ENCODE peak calls at places on chromosomes 13 and 19, in nine cellular contexts. One of them, this sample, is unnamed.
A peak's percentile ranks its signal among the peaks of the same experiment; 100 is the strongest.

GRCh38 chr13:48316826-48317510 is 13.4 kb downstream of the RB1 start:
- DNase-seq in esophagus muscularis mucosa: no peak
- DNase-seq in neural progenitor cell: no peak
- DNase-seq in AG04450: no peak
- DNase-seq in OCI-LY7: no peak
- DNase-seq in HepG2: no peak
- DNase-seq in neuronal stem cell: no peak
- DNase-seq in fibroblast of lung: no peak
- DNase-seq in ovary: no peak
- DNase-seq in this sample: no peak

GRCh38 chr13:104809483-104809882 is 1726.0 kb downstream of the EFNB2 start:
- DNase-seq in ovary: no peak
- DNase-seq in fibroblast of lung: peak; percentile 45
- DNase-seq in neural progenitor cell: no peak
- DNase-seq in OCI-LY7: no peak
- DNase-seq in AG04450: no peak
- DNase-seq in HepG2: no peak
- DNase-seq in esophagus muscularis mucosa: no peak
- DNase-seq in neuronal stem cell: no peak
- DNase-seq in this sample: no peak

GRCh38 chr13:110784748-110785147 is 71.2 kb downstream of the ING1 start:
- DNase-seq in neuronal stem cell: no peak
- DNase-seq in HepG2: no peak
- DNase-seq in neural progenitor cell: no peak
- DNase-seq in AG04450: no peak
- DNase-seq in OCI-LY7: no peak
- DNase-seq in fibroblast of lung: no peak
- DNase-seq in ovary: no peak
- DNase-seq in esophagus muscularis mucosa: no peak
- DNase-seq in this sample: no peak

GRCh38 chr19:15223649-15224371 is 8.4 kb downstream of the EPHX3 start:
- DNase-seq in AG04450: no peak
- DNase-seq in HepG2: no peak
- DNase-seq in neural progenitor cell: peak; percentile 56
- DNase-seq in fibroblast of lung: no peak
- DNase-seq in OCI-LY7: no peak
- DNase-seq in neuronal stem cell: no peak
- DNase-seq in ovary: no peak
- DNase-seq in esophagus muscularis mucosa: no peak
- DNase-seq in this sample: no peak

GRCh38 chr19:7386308-7386707 is 37.6 kb downstream of the ARHGEF18 start:
- DNase-seq in HepG2: no peak
- DNase-seq in neuronal stem cell: no peak
- DNase-seq in neural progenitor cell: no peak
- DNase-seq in esophagus muscularis mucosa: no peak
- DNase-seq in AG04450: no peak
- DNase-seq in fibroblast of lung: no peak
- DNase-seq in OCI-LY7: no peak
- DNase-seq in ovary: no peak
- DNase-seq in this sample: no peak

GRCh38 chr13:76225815-76226489 is 589.8 kb downstream of the LMO7 start:
- DNase-seq in AG04450: peak; percentile 38
- DNase-seq in HepG2: no peak
- DNase-seq in ovary: no peak
- DNase-seq in OCI-LY7: no peak
- DNase-seq in neuronal stem cell: peak; percentile 6
- DNase-seq in neural progenitor cell: peak; percentile 55
- DNase-seq in fibroblast of lung: peak; percentile 40
- DNase-seq in esophagus muscularis mucosa: no peak
- DNase-seq in this sample: peak; percentile 79

GRCh38 chr19:47779524-47780214 is 1.2 kb downstream of the SELENOW start:
- DNase-seq in ovary: peak; percentile 48
- DNase-seq in HepG2: no peak
- DNase-seq in fibroblast of lung: no peak
- DNase-seq in OCI-LY7: no peak
- DNase-seq in esophagus muscularis mucosa: no peak
- DNase-seq in neural progenitor cell: no peak
- DNase-seq in AG04450: no peak
- DNase-seq in neuronal stem cell: no peak
- DNase-seq in this sample: peak; percentile 90

GRCh38 chr19:41694196-41694595 is 6.1 kb upstream of the CEACAM7 start:
- DNase-seq in esophagus muscularis mucosa: no peak
- DNase-seq in OCI-LY7: no peak
- DNase-seq in HepG2: no peak
- DNase-seq in neuronal stem cell: no peak
- DNase-seq in ovary: no peak
- DNase-seq in fibroblast of lung: no peak
- DNase-seq in neural progenitor cell: no peak
- DNase-seq in AG04450: no peak
- DNase-seq in this sample: no peak

GRCh38 chr19:19568802-19569756 is 31.0 kb downstream of the CILP2 start:
- DNase-seq in HepG2: no peak
- DNase-seq in ovary: no peak
- DNase-seq in AG04450: no peak
- DNase-seq in neuronal stem cell: no peak
- DNase-seq in esophagus muscularis mucosa: no peak
- DNase-seq in OCI-LY7: no peak
- DNase-seq in neural progenitor cell: no peak
- DNase-seq in fibroblast of lung: peak; percentile 67
- DNase-seq in this sample: no peak

GRCh38 chr13:29917573-29918091 is 67.2 kb upstream of the UBL3 start:
- DNase-seq in fibroblast of lung: no peak
- DNase-seq in ovary: no peak
- DNase-seq in neural progenitor cell: no peak
- DNase-seq in neuronal stem cell: no peak
- DNase-seq in OCI-LY7: no peak
- DNase-seq in AG04450: no peak
- DNase-seq in esophagus muscularis mucosa: no peak
- DNase-seq in HepG2: no peak
- DNase-seq in this sample: no peak

GRCh38 chr13:87444135-87444534 is 227.0 kb upstream of the SLITRK5 start:
- DNase-seq in HepG2: no peak
- DNase-seq in neuronal stem cell: no peak
- DNase-seq in neural progenitor cell: no peak
- DNase-seq in OCI-LY7: peak; percentile 94
- DNase-seq in AG04450: no peak
- DNase-seq in ovary: no peak
- DNase-seq in fibroblast of lung: no peak
- DNase-seq in esophagus muscularis mucosa: no peak
- DNase-seq in this sample: no peak

GRCh38 chr13:106496072-106496997 is 39.1 kb downstream of the EFNB2 start:
- DNase-seq in neuronal stem cell: no peak
- DNase-seq in esophagus muscularis mucosa: no peak
- DNase-seq in HepG2: no peak
- DNase-seq in OCI-LY7: no peak
- DNase-seq in fibroblast of lung: peak; percentile 35
- DNase-seq in ovary: no peak
- DNase-seq in neural progenitor cell: no peak
- DNase-seq in AG04450: no peak
- DNase-seq in this sample: no peak
- H3K27ac ChIP-seq in neuronal stem cell: peak overlapping the region; percentile 13
- H3K27ac ChIP-seq in esophagus muscularis mucosa: peak overlapping the region; percentile 74
- H3K27ac ChIP-seq in HepG2: no peak overlapping the region
- H3K27ac ChIP-seq in OCI-LY7: no peak overlapping the region
- H3K27ac ChIP-seq in fibroblast of lung: no peak overlapping the region
- H3K27ac ChIP-seq in ovary: no peak overlapping the region
- H3K27ac ChIP-seq in neural progenitor cell: no peak overlapping the region
- H3K27ac ChIP-seq in AG04450: no peak overlapping the region
- H3K27ac ChIP-seq in this sample: peak overlapping the region; percentile 47

DNA sequence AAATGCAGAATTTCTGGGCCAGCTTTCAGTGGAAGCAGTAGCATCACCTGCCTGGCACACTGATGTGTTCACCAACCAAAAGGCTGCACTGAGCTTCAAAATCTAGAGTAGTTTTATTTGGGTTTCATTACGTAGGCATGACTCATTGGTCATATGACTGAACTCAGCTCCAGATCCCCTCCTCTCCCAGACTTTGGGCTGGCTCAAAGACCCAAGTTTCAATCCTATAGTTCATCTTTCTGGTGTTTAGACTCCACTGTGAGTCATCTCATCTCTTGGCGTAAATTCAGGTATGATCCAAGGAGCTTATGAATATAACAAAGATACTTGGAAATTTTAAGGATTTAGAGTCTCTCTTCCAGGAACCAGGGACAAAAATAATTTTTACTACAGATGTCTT is 17.7 kb downstream of the ZMYM5 start:
- DNase-seq in OCI-LY7: no peak
- DNase-seq in fibroblast of lung: peak; percentile 98
- DNase-seq in esophagus muscularis mucosa: no peak
- DNase-seq in AG04450: peak; percentile 96
- DNase-seq in ovary: no peak
- DNase-seq in neural progenitor cell: no peak
- DNase-seq in HepG2: peak; percentile 57
- DNase-seq in neuronal stem cell: no peak
- DNase-seq in this sample: no peak
- H3K4me3 ChIP-seq in OCI-LY7: no peak overlapping the region
- H3K4me3 ChIP-seq in fibroblast of lung: no peak overlapping the region
- H3K4me3 ChIP-seq in esophagus muscularis mucosa: no peak overlapping the region
- H3K4me3 ChIP-seq in AG04450: no peak overlapping the region
- H3K4me3 ChIP-seq in ovary: no peak overlapping the region
- H3K4me3 ChIP-seq in neural progenitor cell: no peak overlapping the region
- H3K4me3 ChIP-seq in HepG2: no peak overlapping the region
- H3K4me3 ChIP-seq in neuronal stem cell: no peak overlapping the region
- H3K4me3 ChIP-seq in this sample: no peak overlapping the region

GRCh38 chr19:1109697-1110671 is 6.2 kb downstream of the GPX4 start:
- DNase-seq in fibroblast of lung: no peak
- DNase-seq in neural progenitor cell: no peak
- DNase-seq in HepG2: no peak
- DNase-seq in neuronal stem cell: no peak
- DNase-seq in ovary: no peak
- DNase-seq in AG04450: no peak
- DNase-seq in OCI-LY7: no peak
- DNase-seq in esophagus muscularis mucosa: no peak
- DNase-seq in this sample: no peak

GRCh38 chr19:1112254-1113208 is 8.7 kb downstream of the GPX4 start:
- DNase-seq in esophagus muscularis mucosa: no peak
- DNase-seq in OCI-LY7: no peak
- DNase-seq in ovary: peak; percentile 89
- DNase-seq in HepG2: no peak
- DNase-seq in fibroblast of lung: no peak
- DNase-seq in neuronal stem cell: no peak
- DNase-seq in neural progenitor cell: peak; percentile 55
- DNase-seq in AG04450: no peak
- DNase-seq in this sample: peak; percentile 68

GRCh38 chr19:1113278-1113985 is 9.6 kb downstream of the GPX4 start:
- DNase-seq in OCI-LY7: peak; percentile 86
- DNase-seq in neuronal stem cell: peak; percentile 88
- DNase-seq in esophagus muscularis mucosa: peak; percentile 98
- DNase-seq in HepG2: peak; percentile 89
- DNase-seq in fibroblast of lung: peak; percentile 90
- DNase-seq in neural progenitor cell: peak; percentile 95
- DNase-seq in AG04450: peak; percentile 94
- DNase-seq in ovary: peak; percentile 98
- DNase-seq in this sample: peak; percentile 99

GRCh38 chr19:1110809-1111640 is 7.2 kb downstream of the GPX4 start:
- DNase-seq in neural progenitor cell: no peak
- DNase-seq in HepG2: no peak
- DNase-seq in neuronal stem cell: no peak
- DNase-seq in ovary: no peak
- DNase-seq in esophagus muscularis mucosa: no peak
- DNase-seq in fibroblast of lung: no peak
- DNase-seq in OCI-LY7: no peak
- DNase-seq in AG04450: no peak
- DNase-seq in this sample: no peak

DNA sequence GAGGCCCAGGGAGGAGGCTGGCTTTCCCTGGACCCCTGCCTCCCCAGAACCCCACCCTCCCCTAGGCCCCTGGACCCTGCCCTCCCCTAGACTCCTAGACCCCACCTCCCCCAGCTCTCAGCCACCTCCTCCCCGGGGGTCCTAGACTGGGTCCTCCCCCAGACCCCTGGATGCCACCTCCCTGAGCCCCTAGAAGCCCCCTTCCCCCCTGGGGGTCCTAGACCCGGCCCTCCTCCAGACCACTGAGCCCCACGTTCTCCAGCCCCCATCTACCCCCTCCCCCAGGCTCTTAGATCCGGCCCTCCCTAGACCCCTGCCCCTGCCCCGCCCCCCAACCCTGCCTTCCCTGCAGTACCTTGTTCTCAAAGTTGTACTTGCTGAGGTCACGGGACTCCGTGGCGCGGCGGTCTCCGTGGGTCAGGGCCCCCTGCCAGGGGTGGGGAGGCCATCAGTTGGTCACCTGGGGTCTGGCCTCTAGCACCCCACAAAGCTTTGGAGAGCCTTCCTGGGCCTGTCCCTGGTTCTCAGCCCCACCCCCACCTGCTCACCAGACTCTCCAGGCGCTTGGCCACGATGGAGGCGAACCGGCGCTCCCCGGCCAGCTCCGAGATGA is 8.0 kb downstream of the GPX4 start:
- DNase-seq in fibroblast of lung: no peak
- DNase-seq in neuronal stem cell: no peak
- DNase-seq in neural progenitor cell: no peak
- DNase-seq in esophagus muscularis mucosa: no peak
- DNase-seq in ovary: no peak
- DNase-seq in OCI-LY7: no peak
- DNase-seq in HepG2: no peak
- DNase-seq in AG04450: no peak
- DNase-seq in this sample: no peak
- H3K27ac ChIP-seq in fibroblast of lung: no peak overlapping the region
- H3K27ac ChIP-seq in neuronal stem cell: no peak overlapping the region
- H3K27ac ChIP-seq in neural progenitor cell: no peak overlapping the region
- H3K27ac ChIP-seq in esophagus muscularis mucosa: peak overlapping the region; percentile 83
- H3K27ac ChIP-seq in ovary: peak overlapping the region; percentile 90
- H3K27ac ChIP-seq in OCI-LY7: no peak overlapping the region
- H3K27ac ChIP-seq in HepG2: no peak overlapping the region
- H3K27ac ChIP-seq in AG04450: no peak overlapping the region
- H3K27ac ChIP-seq in this sample: no peak overlapping the region

GRCh38 chr13:26183416-26183815 is 38.7 kb downstream of the RNF6 start:
- DNase-seq in HepG2: no peak
- DNase-seq in neuronal stem cell: no peak
- DNase-seq in esophagus muscularis mucosa: no peak
- DNase-seq in ovary: no peak
- DNase-seq in fibroblast of lung: no peak
- DNase-seq in AG04450: no peak
- DNase-seq in neural progenitor cell: no peak
- DNase-seq in OCI-LY7: peak; percentile 16
- DNase-seq in this sample: no peak

GRCh38 chr13:26186141-26186870 is 35.8 kb downstream of the RNF6 start:
- DNase-seq in neural progenitor cell: peak; percentile 97
- DNase-seq in ovary: peak; percentile 91
- DNase-seq in fibroblast of lung: peak; percentile 94
- DNase-seq in AG04450: peak; percentile 77
- DNase-seq in esophagus muscularis mucosa: peak; percentile 94
- DNase-seq in HepG2: peak; percentile 83
- DNase-seq in OCI-LY7: peak; percentile 90
- DNase-seq in neuronal stem cell: peak; percentile 84
- DNase-seq in this sample: peak; percentile 89

GRCh38 chr13:26184791-26185250 is 37.3 kb downstream of the RNF6 start:
- DNase-seq in fibroblast of lung: peak; percentile 57
- DNase-seq in neuronal stem cell: peak; percentile 43
- DNase-seq in HepG2: peak; percentile 72
- DNase-seq in OCI-LY7: peak; percentile 76
- DNase-seq in esophagus muscularis mucosa: no peak
- DNase-seq in ovary: peak; percentile 61
- DNase-seq in neural progenitor cell: peak; percentile 77
- DNase-seq in AG04450: peak; percentile 34
- DNase-seq in this sample: peak; percentile 52

GRCh38 chr13:26185720-26186119 is 36.4 kb downstream of the RNF6 start:
- DNase-seq in OCI-LY7: no peak
- DNase-seq in esophagus muscularis mucosa: no peak
- DNase-seq in neural progenitor cell: no peak
- DNase-seq in neuronal stem cell: peak; percentile 6
- DNase-seq in AG04450: no peak
- DNase-seq in ovary: no peak
- DNase-seq in fibroblast of lung: no peak
- DNase-seq in HepG2: no peak
- DNase-seq in this sample: no peak

GRCh38 chr13:26186995-26187394 is 35.1 kb downstream of the RNF6 start:
- DNase-seq in neural progenitor cell: no peak
- DNase-seq in HepG2: no peak
- DNase-seq in neuronal stem cell: no peak
- DNase-seq in OCI-LY7: no peak
- DNase-seq in AG04450: no peak
- DNase-seq in fibroblast of lung: no peak
- DNase-seq in ovary: peak; percentile 21
- DNase-seq in esophagus muscularis mucosa: no peak
- DNase-seq in this sample: no peak
- H3K4me3 ChIP-seq in neural progenitor cell: peak overlapping the region; percentile 46
- H3K4me3 ChIP-seq in HepG2: peak overlapping the region; percentile 7
- H3K4me3 ChIP-seq in neuronal stem cell: peak overlapping the region; percentile 24
- H3K4me3 ChIP-seq in OCI-LY7: peak overlapping the region; percentile 46
- H3K4me3 ChIP-seq in AG04450: peak overlapping the region; percentile 52
- H3K4me3 ChIP-seq in fibroblast of lung: peak overlapping the region; percentile 58
- H3K4me3 ChIP-seq in ovary: peak overlapping the region; percentile 62
- H3K4me3 ChIP-seq in esophagus muscularis mucosa: peak overlapping the region; percentile 82
- H3K4me3 ChIP-seq in this sample: peak overlapping the region; percentile 79